ENCODE peak calls at places on chromosomes 4 and X, in six cellular contexts. One of them, this sample, is unnamed.

GRCh38 chrX:14616876-14617275 is 87.5 kb downstream of the GLRA2 start:
- DNase-seq in prostate gland: no peak
- DNase-seq in right atrium auricular region: no peak
- DNase-seq in mucosa of descending colon: no peak
- DNase-seq in epithelial cell of esophagus: no peak
- DNase-seq in lung: no peak
- DNase-seq in this sample: peak

GRCh38 chrX:46298821-46299220 is 246.4 kb downstream of the ZNF674 start:
- DNase-seq in prostate gland: no peak
- DNase-seq in right atrium auricular region: no peak
- DNase-seq in mucosa of descending colon: no peak
- DNase-seq in epithelial cell of esophagus: no peak
- DNase-seq in lung: no peak
- DNase-seq in this sample: peak

GRCh38 chrX:119008122-119008744 is 33.8 kb downstream of the LONRF3 start:
- DNase-seq in prostate gland: peak
- DNase-seq in right atrium auricular region: no peak
- DNase-seq in mucosa of descending colon: peak
- DNase-seq in epithelial cell of esophagus: peak
- DNase-seq in lung: no peak
- DNase-seq in this sample: peak

GRCh38 chr4:38866973-38867477 is 581 bp upstream of the FAM114A1 start:
- DNase-seq in prostate gland: no peak
- DNase-seq in right atrium auricular region: no peak
- DNase-seq in mucosa of descending colon: no peak
- DNase-seq in epithelial cell of esophagus: no peak
- DNase-seq in lung: no peak
- DNase-seq in this sample: no peak

GRCh38 chr4:114040319-114041116 is 61.1 kb upstream of the ARSJ start:
- DNase-seq in prostate gland: no peak
- DNase-seq in right atrium auricular region: no peak
- DNase-seq in mucosa of descending colon: no peak
- DNase-seq in epithelial cell of esophagus: no peak
- DNase-seq in lung: no peak
- DNase-seq in this sample: no peak

GRCh38 chr4:85952982-85953650 is 406.7 kb downstream of the MAPK10 start:
- DNase-seq in prostate gland: no peak
- DNase-seq in right atrium auricular region: no peak
- DNase-seq in mucosa of descending colon: no peak
- DNase-seq in epithelial cell of esophagus: no peak
- DNase-seq in lung: no peak
- DNase-seq in this sample: peak

GRCh38 chrX:51847463-51847862 is 46.0 kb upstream of the MAGED1 start:
- DNase-seq in prostate gland: no peak
- DNase-seq in right atrium auricular region: no peak
- DNase-seq in mucosa of descending colon: no peak
- DNase-seq in epithelial cell of esophagus: no peak
- DNase-seq in lung: no peak
- DNase-seq in this sample: no peak

GRCh38 chr4:156892695-156893211 is 78.8 kb downstream of the PDGFC start:
- DNase-seq in prostate gland: no peak
- DNase-seq in right atrium auricular region: no peak
- DNase-seq in mucosa of descending colon: no peak
- DNase-seq in epithelial cell of esophagus: peak
- DNase-seq in lung: no peak
- DNase-seq in this sample: peak

GRCh38 chrX:20857746-20858145 is 516.5 kb upstream of the CNKSR2 start:
- DNase-seq in prostate gland: no peak
- DNase-seq in right atrium auricular region: no peak
- DNase-seq in mucosa of descending colon: no peak
- DNase-seq in epithelial cell of esophagus: peak
- DNase-seq in lung: no peak
- DNase-seq in this sample: peak

GRCh38 chrX:28625223-28625622 is 38.0 kb downstream of the IL1RAPL1 start:
- DNase-seq in prostate gland: no peak
- DNase-seq in right atrium auricular region: no peak
- DNase-seq in mucosa of descending colon: no peak
- DNase-seq in epithelial cell of esophagus: no peak
- DNase-seq in lung: no peak
- DNase-seq in this sample: no peak

GRCh38 chr4:24840362-24840761 is 45.0 kb downstream of the SOD3 start:
- DNase-seq in prostate gland: no peak
- DNase-seq in right atrium auricular region: no peak
- DNase-seq in mucosa of descending colon: no peak
- DNase-seq in epithelial cell of esophagus: no peak
- DNase-seq in lung: no peak
- DNase-seq in this sample: no peak

GRCh38 chrX:21972721-21973120 is 32.2 kb downstream of the SMS start:
- DNase-seq in prostate gland: no peak
- DNase-seq in right atrium auricular region: no peak
- DNase-seq in mucosa of descending colon: no peak
- DNase-seq in epithelial cell of esophagus: peak
- DNase-seq in lung: no peak
- DNase-seq in this sample: peak

GRCh38 chrX:55201930-55202579 is 18.1 kb upstream of the PAGE5 start:
- DNase-seq in prostate gland: no peak
- DNase-seq in right atrium auricular region: no peak
- DNase-seq in mucosa of descending colon: no peak
- DNase-seq in epithelial cell of esophagus: peak
- DNase-seq in lung: no peak
- DNase-seq in this sample: peak

GRCh38 chr4:1855334-1856070 is 454 bp downstream of the LETM1 start:
- DNase-seq in prostate gland: no peak
- DNase-seq in right atrium auricular region: no peak
- DNase-seq in mucosa of descending colon: peak
- DNase-seq in epithelial cell of esophagus: peak
- DNase-seq in lung: peak
- DNase-seq in this sample: peak

GRCh38 chr4:127251423-127251822 is 381.3 kb upstream of the INTU start:
- DNase-seq in prostate gland: no peak
- DNase-seq in right atrium auricular region: no peak
- DNase-seq in mucosa of descending colon: no peak
- DNase-seq in epithelial cell of esophagus: peak
- DNase-seq in lung: no peak
- DNase-seq in this sample: no peak

GRCh38 chrX:23365541-23365940 is 30.9 kb downstream of the PTCHD1 start:
- DNase-seq in prostate gland: no peak
- DNase-seq in right atrium auricular region: no peak
- DNase-seq in mucosa of descending colon: no peak
- DNase-seq in epithelial cell of esophagus: no peak
- DNase-seq in lung: no peak
- DNase-seq in this sample: no peak

GRCh38 chrX:74277846-74278245 is 26.1 kb upstream of the ZCCHC13 start:
- DNase-seq in prostate gland: no peak
- DNase-seq in right atrium auricular region: no peak
- DNase-seq in mucosa of descending colon: no peak
- DNase-seq in epithelial cell of esophagus: no peak
- DNase-seq in lung: no peak
- DNase-seq in this sample: no peak

GRCh38 chr4:95957054-95957453 is 117.2 kb downstream of the PDHA2 start:
- DNase-seq in prostate gland: no peak
- DNase-seq in right atrium auricular region: no peak
- DNase-seq in mucosa of descending colon: no peak
- DNase-seq in epithelial cell of esophagus: peak
- DNase-seq in lung: no peak
- DNase-seq in this sample: peak

GRCh38 chr4:119729815-119730643 is 101.4 kb upstream of the PDE5A start:
- DNase-seq in prostate gland: peak
- DNase-seq in right atrium auricular region: no peak
- DNase-seq in mucosa of descending colon: peak
- DNase-seq in epithelial cell of esophagus: peak
- DNase-seq in lung: no peak
- DNase-seq in this sample: peak

GRCh38 chr4:13548984-13549546 is 4.8 kb upstream of the NKX3-2 start:
- DNase-seq in prostate gland: peak
- DNase-seq in right atrium auricular region: peak
- DNase-seq in mucosa of descending colon: peak
- DNase-seq in epithelial cell of esophagus: peak
- DNase-seq in lung: peak
- DNase-seq in this sample: peak

GRCh38 chrX:71214152-71214551 is 8.9 kb upstream of the GJB1 start:
- DNase-seq in prostate gland: no peak
- DNase-seq in right atrium auricular region: no peak
- DNase-seq in mucosa of descending colon: no peak
- DNase-seq in epithelial cell of esophagus: no peak
- DNase-seq in lung: no peak
- DNase-seq in this sample: no peak

GRCh38 chrX:15816886-15817285 is 26.6 kb downstream of the ZRSR2 start:
- DNase-seq in prostate gland: no peak
- DNase-seq in right atrium auricular region: no peak
- DNase-seq in mucosa of descending colon: peak
- DNase-seq in epithelial cell of esophagus: no peak
- DNase-seq in lung: no peak
- DNase-seq in this sample: no peak

GRCh38 chrX:149652232-149652981 is 20.8 kb upstream of the TMEM185A start:
- DNase-seq in prostate gland: no peak
- DNase-seq in right atrium auricular region: no peak
- DNase-seq in mucosa of descending colon: no peak
- DNase-seq in epithelial cell of esophagus: no peak
- DNase-seq in lung: no peak
- DNase-seq in this sample: no peak

GRCh38 chrX:83469551-83469950 is 38.5 kb upstream of the POU3F4 start:
- DNase-seq in prostate gland: no peak
- DNase-seq in right atrium auricular region: no peak
- DNase-seq in mucosa of descending colon: peak
- DNase-seq in epithelial cell of esophagus: peak
- DNase-seq in lung: no peak
- DNase-seq in this sample: peak

GRCh38 chrX:68461541-68461940 is 28.2 kb upstream of the OPHN1 start:
- DNase-seq in prostate gland: no peak
- DNase-seq in right atrium auricular region: no peak
- DNase-seq in mucosa of descending colon: no peak
- DNase-seq in epithelial cell of esophagus: no peak
- DNase-seq in lung: no peak
- DNase-seq in this sample: no peak

GRCh38 chrX:116204947-116205346 is 34.4 kb downstream of the AGTR2 start:
- DNase-seq in prostate gland: peak
- DNase-seq in right atrium auricular region: no peak
- DNase-seq in mucosa of descending colon: peak
- DNase-seq in epithelial cell of esophagus: peak
- DNase-seq in lung: no peak
- DNase-seq in this sample: peak

GRCh38 chr4:3413217-3413671 is 28.5 kb upstream of the HGFAC start:
- DNase-seq in prostate gland: no peak
- DNase-seq in right atrium auricular region: no peak
- DNase-seq in mucosa of descending colon: no peak
- DNase-seq in epithelial cell of esophagus: no peak
- DNase-seq in lung: no peak
- DNase-seq in this sample: no peak

GRCh38 chr4:37754410-37755185 is 68.4 kb upstream of the RELL1 start:
- DNase-seq in prostate gland: no peak
- DNase-seq in right atrium auricular region: no peak
- DNase-seq in mucosa of descending colon: no peak
- DNase-seq in epithelial cell of esophagus: no peak
- DNase-seq in lung: no peak
- DNase-seq in this sample: no peak

GRCh38 chrX:130055103-130055502 is 55.2 kb downstream of the ELF4 start:
- DNase-seq in prostate gland: no peak
- DNase-seq in right atrium auricular region: peak
- DNase-seq in mucosa of descending colon: no peak
- DNase-seq in epithelial cell of esophagus: no peak
- DNase-seq in lung: no peak
- DNase-seq in this sample: peak

GRCh38 chr4:16140520-16141249 is 56.9 kb upstream of the PROM1 start:
- DNase-seq in prostate gland: no peak
- DNase-seq in right atrium auricular region: no peak
- DNase-seq in mucosa of descending colon: peak
- DNase-seq in epithelial cell of esophagus: peak
- DNase-seq in lung: peak
- DNase-seq in this sample: peak

GRCh38 chr4:8320386-8320750 is 50.8 kb downstream of the HTRA3 start:
- DNase-seq in prostate gland: no peak
- DNase-seq in right atrium auricular region: peak
- DNase-seq in mucosa of descending colon: no peak
- DNase-seq in epithelial cell of esophagus: peak
- DNase-seq in lung: no peak
- DNase-seq in this sample: no peak
- TF ChIP-seq CTCF in prostate gland: no peak
- TF ChIP-seq CTCF in right atrium auricular region: no peak
- TF ChIP-seq CTCF in mucosa of descending colon: no peak
- TF ChIP-seq CTCF in epithelial cell of esophagus: no peak
- TF ChIP-seq CTCF in lung: no peak
- TF ChIP-seq CTCF in this sample: no peak

GRCh38 chrX:155070975-155071693 is at the start of the genes BRCC3, CMC4 and MTCP1:
- DNase-seq in prostate gland: peak
- DNase-seq in right atrium auricular region: peak
- DNase-seq in mucosa of descending colon: peak
- DNase-seq in epithelial cell of esophagus: peak
- DNase-seq in lung: peak
- DNase-seq in this sample: peak
- H3K4me3 ChIP-seq in prostate gland: peak
- H3K4me3 ChIP-seq in right atrium auricular region: peak
- H3K4me3 ChIP-seq in mucosa of descending colon: peak
- H3K4me3 ChIP-seq in epithelial cell of esophagus: peak
- H3K4me3 ChIP-seq in lung: peak
- H3K4me3 ChIP-seq in this sample: peak

GRCh38 chrX:120087289-120088017 is 10.0 kb upstream of the RHOXF2B start:
- DNase-seq in prostate gland: no peak
- DNase-seq in right atrium auricular region: no peak
- DNase-seq in mucosa of descending colon: no peak
- DNase-seq in epithelial cell of esophagus: no peak
- DNase-seq in lung: peak
- DNase-seq in this sample: no peak

GRCh38 chrX:120090208-120090607 is 12.7 kb upstream of the RHOXF2B start:
- DNase-seq in prostate gland: no peak
- DNase-seq in right atrium auricular region: no peak
- DNase-seq in mucosa of descending colon: no peak
- DNase-seq in epithelial cell of esophagus: no peak
- DNase-seq in lung: no peak
- DNase-seq in this sample: no peak
- TF ChIP-seq CTCF in prostate gland: no peak
- TF ChIP-seq CTCF in right atrium auricular region: no peak
- TF ChIP-seq CTCF in mucosa of descending colon: no peak
- TF ChIP-seq CTCF in epithelial cell of esophagus: peak
- TF ChIP-seq CTCF in lung: no peak
- TF ChIP-seq CTCF in this sample: no peak

GRCh38 chrX:2500091-2500680 is 590 bp downstream of the DHRSX start:
- DNase-seq in prostate gland: no peak
- DNase-seq in right atrium auricular region: no peak
- DNase-seq in mucosa of descending colon: peak
- DNase-seq in epithelial cell of esophagus: peak
- DNase-seq in lung: no peak
- DNase-seq in this sample: peak

GRCh38 chrX:2499507-2499906 is 1.3 kb downstream of the DHRSX start:
- DNase-seq in prostate gland: no peak
- DNase-seq in right atrium auricular region: no peak
- DNase-seq in mucosa of descending colon: no peak
- DNase-seq in epithelial cell of esophagus: no peak
- DNase-seq in lung: no peak
- DNase-seq in this sample: no peak

GRCh38 chrX:2500681-2501151 is at the start of the genes DHRSX and ZBED1:
- DNase-seq in prostate gland: no peak
- DNase-seq in right atrium auricular region: no peak
- DNase-seq in mucosa of descending colon: peak
- DNase-seq in epithelial cell of esophagus: peak
- DNase-seq in lung: no peak
- DNase-seq in this sample: peak

GRCh38 chrX:2498781-2499302 is 1.9 kb downstream of the DHRSX start:
- DNase-seq in prostate gland: peak
- DNase-seq in right atrium auricular region: no peak
- DNase-seq in mucosa of descending colon: peak
- DNase-seq in epithelial cell of esophagus: peak
- DNase-seq in lung: no peak
- DNase-seq in this sample: peak

GRCh38 chrX:2497961-2498780 is 2.6 kb downstream of the DHRSX start:
- DNase-seq in prostate gland: peak
- DNase-seq in right atrium auricular region: no peak
- DNase-seq in mucosa of descending colon: peak
- DNase-seq in epithelial cell of esophagus: peak
- DNase-seq in lung: no peak
- DNase-seq in this sample: peak
- H3K4me3 ChIP-seq in prostate gland: no peak
- H3K4me3 ChIP-seq in right atrium auricular region: peak
- H3K4me3 ChIP-seq in mucosa of descending colon: no peak
- H3K4me3 ChIP-seq in epithelial cell of esophagus: no peak
- H3K4me3 ChIP-seq in lung: no peak
- H3K4me3 ChIP-seq in this sample: peak

This sample was measured in cardiac fibroblast.